ENCODE peak calls at places on chromosomes 5 and 9, in seven cellular contexts. One of them, this sample, is unnamed.

GRCh38 chr5:149160291-149160787 is 19.0 kb downstream of the ABLIM3 start:
- DNase-seq in IMR-90: no peak
- DNase-seq in neuronal stem cell: no peak
- DNase-seq in trophoblast cell: no peak
- DNase-seq in H1: no peak
- DNase-seq in mesenchymal stem cell: no peak
- DNase-seq in H9: no peak
- DNase-seq in this sample: no peak

GRCh38 chr9:18692240-18692639 is 218.3 kb downstream of the ADAMTSL1 start:
- DNase-seq in mesenchymal stem cell: no peak
- DNase-seq in H1: no peak
- DNase-seq in neuronal stem cell: no peak
- DNase-seq in trophoblast cell: no peak
- DNase-seq in IMR-90: no peak
- DNase-seq in H9: no peak
- DNase-seq in this sample: no peak

GRCh38 chr9:84697494-84698114 is 28.1 kb downstream of the NTRK2 start:
- DNase-seq in neuronal stem cell: peak
- DNase-seq in H1: peak
- DNase-seq in trophoblast cell: peak
- DNase-seq in mesenchymal stem cell: peak
- DNase-seq in IMR-90: peak
- DNase-seq in H9: peak
- DNase-seq in this sample: peak

GRCh38 chr9:114856210-114856941 is 50.5 kb upstream of the TNFSF15 start:
- DNase-seq in trophoblast cell: no peak
- DNase-seq in H9: no peak
- DNase-seq in IMR-90: peak
- DNase-seq in H1: no peak
- DNase-seq in neuronal stem cell: no peak
- DNase-seq in mesenchymal stem cell: peak
- DNase-seq in this sample: no peak

GRCh38 chr5:115209279-115209678 is 39.6 kb upstream of the TRIM36 start:
- DNase-seq in H9: no peak
- DNase-seq in IMR-90: peak
- DNase-seq in mesenchymal stem cell: peak
- DNase-seq in H1: no peak
- DNase-seq in neuronal stem cell: no peak
- DNase-seq in trophoblast cell: no peak
- DNase-seq in this sample: no peak

GRCh38 chr5:107337281-107337680 is 333.5 kb downstream of the EFNA5 start:
- DNase-seq in neuronal stem cell: no peak
- DNase-seq in IMR-90: no peak
- DNase-seq in mesenchymal stem cell: peak
- DNase-seq in trophoblast cell: no peak
- DNase-seq in H1: no peak
- DNase-seq in H9: no peak
- DNase-seq in this sample: no peak

GRCh38 chr9:89178162-89179120 is at the start of gene SHC3:
- DNase-seq in H1: no peak
- DNase-seq in mesenchymal stem cell: peak
- DNase-seq in trophoblast cell: no peak
- DNase-seq in H9: peak
- DNase-seq in IMR-90: peak
- DNase-seq in neuronal stem cell: peak
- DNase-seq in this sample: peak

GRCh38 chr9:87002517-87002916 is 55.2 kb upstream of the GAS1 start:
- DNase-seq in H9: no peak
- DNase-seq in trophoblast cell: no peak
- DNase-seq in mesenchymal stem cell: no peak
- DNase-seq in H1: no peak
- DNase-seq in IMR-90: no peak
- DNase-seq in neuronal stem cell: no peak
- DNase-seq in this sample: no peak

GRCh38 chr5:156411131-156411727 is 84.3 kb downstream of the SGCD start:
- DNase-seq in mesenchymal stem cell: peak
- DNase-seq in trophoblast cell: no peak
- DNase-seq in neuronal stem cell: no peak
- DNase-seq in H1: no peak
- DNase-seq in IMR-90: peak
- DNase-seq in H9: no peak
- DNase-seq in this sample: no peak

GRCh38 chr5:58185397-58186195 is 274.3 kb downstream of the PLK2 start:
- DNase-seq in neuronal stem cell: no peak
- DNase-seq in IMR-90: peak
- DNase-seq in H1: no peak
- DNase-seq in H9: no peak
- DNase-seq in trophoblast cell: no peak
- DNase-seq in mesenchymal stem cell: no peak
- DNase-seq in this sample: no peak

GRCh38 chr9:77440057-77440456 is 208.1 kb downstream of the GNA14 start:
- DNase-seq in H9: peak
- DNase-seq in trophoblast cell: no peak
- DNase-seq in neuronal stem cell: no peak
- DNase-seq in IMR-90: peak
- DNase-seq in H1: no peak
- DNase-seq in mesenchymal stem cell: no peak
- DNase-seq in this sample: peak

GRCh38 chr5:158995694-158996173 is 104.0 kb downstream of the EBF1 start:
- DNase-seq in H1: no peak
- DNase-seq in H9: no peak
- DNase-seq in trophoblast cell: no peak
- DNase-seq in mesenchymal stem cell: no peak
- DNase-seq in neuronal stem cell: no peak
- DNase-seq in IMR-90: no peak
- DNase-seq in this sample: no peak

GRCh38 chr5:97618721-97619120 is 435.7 kb upstream of the RIOK2 start:
- DNase-seq in trophoblast cell: peak
- DNase-seq in H1: no peak
- DNase-seq in H9: no peak
- DNase-seq in mesenchymal stem cell: no peak
- DNase-seq in neuronal stem cell: no peak
- DNase-seq in IMR-90: no peak
- DNase-seq in this sample: no peak

DNA sequence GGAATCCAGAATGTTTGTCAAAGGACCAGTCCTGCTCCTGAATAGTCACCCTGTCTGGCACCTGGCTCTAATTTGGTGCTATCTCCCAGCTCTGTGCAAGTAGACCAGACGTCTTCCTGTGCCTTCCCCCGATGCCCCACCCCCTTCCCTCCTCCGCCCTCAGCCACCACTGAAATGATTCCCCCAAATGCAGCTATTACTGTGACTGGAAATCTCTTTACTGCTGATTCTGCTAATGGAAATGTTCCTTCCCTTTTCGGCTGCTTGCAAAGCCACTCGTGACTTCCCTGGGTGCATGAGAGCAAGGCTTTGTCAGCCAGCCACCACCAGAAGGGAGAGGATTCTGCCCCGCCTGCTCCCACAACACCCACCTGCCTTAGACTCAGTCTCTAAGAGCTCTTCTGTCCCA is 11.4 kb downstream of the ASTN2 start:
- DNase-seq in trophoblast cell: no peak
- DNase-seq in H9: no peak
- DNase-seq in neuronal stem cell: no peak
- DNase-seq in mesenchymal stem cell: no peak
- DNase-seq in H1: no peak
- DNase-seq in IMR-90: no peak
- DNase-seq in this sample: peak
- H2BK120ac ChIP-seq in trophoblast cell: no peak
- H2BK120ac ChIP-seq in H9: no peak
- H2BK120ac ChIP-seq in neuronal stem cell: no peak
- H2BK120ac ChIP-seq in mesenchymal stem cell: no peak
- H2BK120ac ChIP-seq in H1: no peak
- H2BK120ac ChIP-seq in IMR-90: no peak
- H2BK120ac ChIP-seq in this sample: no peak

DNA sequence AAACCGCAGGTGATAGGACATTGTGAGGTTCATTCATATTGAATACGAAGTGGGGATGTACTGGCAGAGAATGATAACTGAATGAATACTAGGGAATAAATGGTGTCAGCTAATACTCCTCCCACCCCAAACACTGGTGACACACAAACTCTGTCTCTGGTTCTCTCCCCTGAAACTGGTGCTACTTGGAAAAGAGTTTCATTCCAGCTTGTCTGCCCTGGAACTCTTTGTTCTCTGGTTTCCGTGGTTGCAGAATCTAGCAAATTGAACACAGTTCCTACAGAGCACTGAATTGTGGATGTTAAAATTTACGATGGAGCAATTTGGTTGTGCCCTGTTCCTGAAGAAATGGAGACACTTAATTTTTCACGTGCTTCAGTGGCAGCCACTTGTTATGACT is 181.6 kb downstream of the KCTD16 start:
- DNase-seq in neuronal stem cell: no peak
- DNase-seq in trophoblast cell: no peak
- DNase-seq in H1: no peak
- DNase-seq in mesenchymal stem cell: no peak
- DNase-seq in H9: no peak
- DNase-seq in IMR-90: no peak
- DNase-seq in this sample: peak
- H2BK120ac ChIP-seq in neuronal stem cell: no peak
- H2BK120ac ChIP-seq in trophoblast cell: no peak
- H2BK120ac ChIP-seq in H1: no peak
- H2BK120ac ChIP-seq in mesenchymal stem cell: no peak
- H2BK120ac ChIP-seq in H9: no peak
- H2BK120ac ChIP-seq in IMR-90: no peak
- H2BK120ac ChIP-seq in this sample: no peak

GRCh38 chr5:77241444-77241843 is 31.0 kb downstream of the PDE8B start:
- DNase-seq in H9: no peak
- DNase-seq in neuronal stem cell: no peak
- DNase-seq in mesenchymal stem cell: no peak
- DNase-seq in H1: no peak
- DNase-seq in IMR-90: no peak
- DNase-seq in trophoblast cell: no peak
- DNase-seq in this sample: no peak
- H2BK120ac ChIP-seq in H9: no peak
- H2BK120ac ChIP-seq in neuronal stem cell: no peak
- H2BK120ac ChIP-seq in mesenchymal stem cell: no peak
- H2BK120ac ChIP-seq in H1: no peak
- H2BK120ac ChIP-seq in IMR-90: no peak
- H2BK120ac ChIP-seq in trophoblast cell: no peak
- H2BK120ac ChIP-seq in this sample: no peak

DNA sequence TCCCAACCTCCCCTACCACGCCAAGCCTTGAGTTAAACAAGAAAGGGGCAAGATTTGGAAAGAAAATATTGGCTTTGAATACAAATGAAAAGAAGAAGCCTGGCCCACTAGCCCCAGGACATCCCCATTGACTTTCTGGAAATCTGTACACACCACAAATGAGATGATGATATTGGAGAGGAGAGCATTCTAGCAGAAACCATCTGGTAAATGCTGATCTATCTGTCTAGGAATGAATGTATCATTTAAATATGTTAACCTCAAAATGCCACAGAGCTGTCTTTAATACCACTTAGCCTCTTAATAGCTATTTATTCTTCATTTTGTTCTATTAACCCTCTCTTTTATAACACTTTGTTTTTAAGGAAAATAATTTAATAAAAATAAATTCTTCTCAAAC is 270.2 kb upstream of the PDE4D start:
- DNase-seq in IMR-90: no peak
- DNase-seq in mesenchymal stem cell: no peak
- DNase-seq in H9: no peak
- DNase-seq in neuronal stem cell: no peak
- DNase-seq in trophoblast cell: no peak
- DNase-seq in H1: no peak
- DNase-seq in this sample: no peak
- H2BK120ac ChIP-seq in IMR-90: no peak
- H2BK120ac ChIP-seq in mesenchymal stem cell: no peak
- H2BK120ac ChIP-seq in H9: no peak
- H2BK120ac ChIP-seq in neuronal stem cell: no peak
- H2BK120ac ChIP-seq in trophoblast cell: no peak
- H2BK120ac ChIP-seq in H1: no peak
- H2BK120ac ChIP-seq in this sample: no peak

DNA sequence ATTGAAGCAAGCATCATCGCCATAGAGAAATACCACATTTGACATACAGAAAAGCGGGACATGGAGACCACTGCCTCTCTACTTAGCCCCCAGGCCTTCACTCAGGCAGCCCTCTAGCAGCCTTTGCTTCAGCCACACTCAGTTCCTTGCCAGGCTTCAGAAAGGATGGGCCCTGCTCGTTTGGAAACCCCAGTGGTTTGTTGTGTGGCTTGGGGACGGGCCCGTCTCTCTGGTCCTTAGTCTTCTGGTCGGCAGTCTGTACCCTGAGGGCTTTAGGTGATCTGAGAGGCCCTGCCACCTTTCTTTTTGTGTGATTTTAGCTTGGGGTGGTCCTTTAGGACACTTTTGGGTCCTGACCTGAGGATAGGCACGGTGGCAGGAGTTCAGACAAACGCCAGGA is 21.1 kb upstream of the ARSI start:
- DNase-seq in mesenchymal stem cell: no peak
- DNase-seq in IMR-90: no peak
- DNase-seq in neuronal stem cell: no peak
- DNase-seq in trophoblast cell: no peak
- DNase-seq in H9: no peak
- DNase-seq in H1: no peak
- DNase-seq in this sample: no peak
- H2BK120ac ChIP-seq in mesenchymal stem cell: no peak
- H2BK120ac ChIP-seq in IMR-90: no peak
- H2BK120ac ChIP-seq in neuronal stem cell: no peak
- H2BK120ac ChIP-seq in trophoblast cell: no peak
- H2BK120ac ChIP-seq in H9: no peak
- H2BK120ac ChIP-seq in H1: no peak
- H2BK120ac ChIP-seq in this sample: no peak

DNA sequence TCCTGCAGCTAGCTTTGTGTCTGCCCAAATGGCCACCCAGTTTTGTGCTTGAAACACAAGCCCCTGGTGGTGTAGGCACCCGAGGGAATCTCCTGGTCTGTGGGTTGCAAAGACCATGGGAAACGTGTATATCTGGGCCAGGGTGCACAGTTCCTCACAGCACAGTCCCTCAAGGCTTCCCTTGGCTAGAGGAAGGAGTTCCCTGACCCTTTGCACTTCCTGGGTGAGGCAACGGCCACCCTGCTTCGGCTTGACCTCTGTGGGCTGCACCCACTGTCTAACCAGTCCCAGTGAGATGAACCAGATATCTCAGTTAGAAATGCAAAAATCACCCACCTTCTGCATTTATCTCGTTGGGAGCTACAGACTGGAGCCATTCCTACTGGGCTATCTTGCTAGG is 865.0 kb upstream of the ACO1 start:
- DNase-seq in H9: no peak
- DNase-seq in mesenchymal stem cell: no peak
- DNase-seq in neuronal stem cell: no peak
- DNase-seq in H1: no peak
- DNase-seq in trophoblast cell: no peak
- DNase-seq in IMR-90: no peak
- DNase-seq in this sample: no peak
- H2BK120ac ChIP-seq in H9: no peak
- H2BK120ac ChIP-seq in mesenchymal stem cell: no peak
- H2BK120ac ChIP-seq in neuronal stem cell: no peak
- H2BK120ac ChIP-seq in H1: no peak
- H2BK120ac ChIP-seq in trophoblast cell: no peak
- H2BK120ac ChIP-seq in IMR-90: no peak
- H2BK120ac ChIP-seq in this sample: no peak

This sample was measured in mesendoderm.